ENCODE peak calls at places on chromosome 14, in six cellular contexts. R is naive B cell, K is T-helper 17 cell, I is dorsolateral prefrontal cortex, J is K562, C is ovary. F is an unnamed sample.

GRCh38 chr14:90140956-90141316 is 79.1 kb downstream of the KCNK13 start:
- DNase-seq in J (no peak), I (no peak), R (no peak), K (no peak), C (no peak), F (no peak)

GRCh38 chr14:36518031-36518585 is 1.9 kb downstream of the NKX2-1 start:
- DNase-seq in I (no peak), J (no peak), R (no peak), K (no peak), C (no peak), F (no peak)

GRCh38 chr14:103186894-103187586 is 63.8 kb downstream of the TNFAIP2 start:
- DNase-seq in J (no peak), C (no peak), R (no peak), I (no peak), K (no peak), F (no peak)

GRCh38 chr14:99790978-99791376 is 2.2 kb upstream of the EML1 start:
- DNase-seq in K (no peak), J (no peak), C (no peak), R (no peak), I (no peak), F (no peak)

GRCh38 chr14:54803396-54803795 is 99.2 kb downstream of the GCH1 start:
- DNase-seq in I (no peak), J (no peak), K (peak), C (no peak), R (no peak), F (no peak)

GRCh38 chr14:101350710-101351109 is 210.6 kb upstream of the DIO3 start:
- DNase-seq in I (no peak), R (no peak), C (no peak), J (no peak), K (no peak), F (no peak)

GRCh38 chr14:99982449-99983250 is 82.6 kb upstream of the EVL start:
- DNase-seq in I (no peak), J (peak), R (peak), K (peak), C (peak), F (peak)

GRCh38 chr14:89773644-89774316 is 180.8 kb downstream of the EFCAB11 start:
- DNase-seq in K (peak), R (peak), J (peak), I (no peak), C (no peak), F (peak)

GRCh38 chr14:101505216-101505970 is 55.9 kb upstream of the DIO3 start:
- DNase-seq in C (peak), I (peak), R (no peak), J (no peak), K (no peak), F (no peak)

GRCh38 chr14:65164068-65164824 is 61.9 kb upstream of the MAX start:
- DNase-seq in R (peak), C (no peak), K (peak), I (no peak), J (peak), F (peak)

GRCh38 chr14:95389471-95390011 is 69.8 kb upstream of the CLMN start:
- DNase-seq in K (no peak), J (no peak), R (no peak), C (no peak), I (no peak), F (no peak)

F was measured in T-helper 9 cell.